ENCODE peak calls at places on chromosomes 4 and X, in four cellular contexts. B is NCI-H1930, P is MM.1S, K is amygdala. D is an unnamed sample.

GRCh38 chr4:114015444-114015899 is 36.0 kb upstream of the ARSJ start:
- DNase-seq in P (no peak), K (no peak), B (no peak), D (no peak)

GRCh38 chr4:74206088-74206826 is 48.3 kb downstream of the MTHFD2L start:
- DNase-seq in P (peak), B (no peak), K (no peak), D (peak)

GRCh38 chrX:85698921-85699320 is 319.5 kb upstream of the POF1B start:
- DNase-seq in P (no peak), K (no peak), B (no peak), D (no peak)

GRCh38 chr4:67483868-67484602 is 61.3 kb downstream of the CENPC start:
- DNase-seq in P (no peak), B (no peak), K (no peak), D (no peak)

GRCh38 chrX:47191331-47191730 is 2.3 kb upstream of the UBA1 start:
- DNase-seq in K (no peak), B (no peak), P (peak), D (peak)

GRCh38 chrX:35339796-35340195 is 397.2 kb downstream of the FAM47B start:
- DNase-seq in B (no peak), K (no peak), P (no peak), D (no peak)

GRCh38 chrX:119826399-119826959 is 26.3 kb downstream of the UPF3B start:
- DNase-seq in B (no peak), P (no peak), K (no peak), D (no peak)

GRCh38 chr4:132437117-132437516 is 712.0 kb upstream of the PCDH10 start:
- DNase-seq in K (no peak), B (no peak), P (no peak), D (no peak)

GRCh38 chrX:30246769-30247489 is at the start of gene MAGEB1:
- DNase-seq in K (no peak), B (no peak), P (no peak), D (no peak)

GRCh38 chr4:112185740-112186670 is 40.8 kb downstream of the FAM241A start:
- DNase-seq in P (no peak), B (no peak), K (no peak), D (no peak)

GRCh38 chr4:30718889-30719252 is 1.3 kb upstream of the PCDH7 start:
- DNase-seq in K (no peak), B (no peak), P (no peak), D (no peak)

GRCh38 chr4:153259679-153260078 is 55.4 kb downstream of the TRIM2 start:
- DNase-seq in P (no peak), B (no peak), K (no peak), D (no peak)

GRCh38 chr4:98260047-98260578 is 1.1 kb upstream of the RAP1GDS1 start:
- DNase-seq in P (no peak), B (peak), K (peak), D (peak)

GRCh38 chr4:14924945-14925344 is 77.3 kb upstream of the CPEB2 start:
- DNase-seq in B (no peak), K (no peak), P (no peak), D (no peak)

GRCh38 chr4:57020467-57021101 is 41.9 kb downstream of the POLR2B start:
- DNase-seq in B (no peak), P (no peak), K (no peak), D (no peak)

GRCh38 chrX:13699183-13699826 is 10.4 kb downstream of the RAB9A start:
- DNase-seq in K (no peak), B (no peak), P (no peak), D (peak)

GRCh38 chrX:40282901-40283674 is 185.3 kb upstream of the BCOR start:
- DNase-seq in K (no peak), P (no peak), B (no peak), D (no peak)

GRCh38 chrX:2872937-2873336 is 44.2 kb downstream of the GYG2 start:
- DNase-seq in P (no peak), B (no peak), K (no peak), D (no peak)

GRCh38 chr4:182531555-182532162 is 288.5 kb downstream of the TENM3 start:
- DNase-seq in B (no peak), P (no peak), K (no peak), D (no peak)

GRCh38 chr4:159367421-159368105 is 264.7 kb downstream of the RAPGEF2 start:
- DNase-seq in K (no peak), P (no peak), B (no peak), D (no peak)

GRCh38 chr4:136442447-136442846 is 1089.8 kb downstream of the PCDH18 start:
- DNase-seq in B (no peak), P (no peak), K (no peak), D (no peak)

GRCh38 chr4:81359207-81359606 is 112.5 kb downstream of the RASGEF1B start:
- DNase-seq in K (no peak), B (no peak), P (no peak), D (no peak)

GRCh38 chr4:89439533-89439932 is 131.9 kb upstream of the GPRIN3 start:
- DNase-seq in K (no peak), P (no peak), B (no peak), D (no peak)

GRCh38 chr4:40908702-40909362 is 159.1 kb downstream of the NSUN7 start:
- DNase-seq in P (peak), B (peak), K (no peak), D (peak)

GRCh38 chr4:165052627-165053026 is 1.0 kb upstream of the TRIM75 start:
- DNase-seq in P (no peak), K (no peak), B (no peak), D (no peak)

GRCh38 chrX:72105436-72105835 is 26.3 kb downstream of the RTL5 start:
- DNase-seq in K (no peak), P (peak), B (no peak), D (no peak)

GRCh38 chr4:107379054-107379869 is 340.8 kb downstream of the PAPSS1 start:
- DNase-seq in K (no peak), P (no peak), B (no peak), D (no peak)

GRCh38 chr4:119260528-119260927 is 48.0 kb downstream of the USP53 start:
- DNase-seq in B (no peak), P (no peak), K (no peak), D (no peak)

GRCh38 chr4:76830612-76831474 is 67.1 kb downstream of the SOWAHB start:
- DNase-seq in P (no peak), B (no peak), K (no peak), D (no peak)

GRCh38 chrX:97806238-97806637 is 922.5 kb downstream of the RPA4 start:
- DNase-seq in K (no peak), P (no peak), B (no peak), D (no peak)

GRCh38 chrX:19863237-19864223 is 23.9 kb downstream of the SH3KBP1 start:
- DNase-seq in B (no peak), K (no peak), P (no peak), D (peak)

GRCh38 chr4:87785858-87786509 is 13.4 kb upstream of the IBSP start:
- DNase-seq in K (no peak), B (no peak), P (no peak), D (no peak)

GRCh38 chrX:58025979-58026378 is 115.7 kb upstream of the ZXDA start:
- DNase-seq in B (peak), P (peak), K (no peak), D (peak)

GRCh38 chr4:112894951-112895350 is 154.5 kb upstream of the ANK2 start:
- DNase-seq in P (no peak), K (no peak), B (no peak), D (no peak)

GRCh38 chr4:55173580-55173979 is 48.2 kb upstream of the KDR start:
- DNase-seq in K (no peak), P (no peak), B (no peak), D (no peak)

GRCh38 chr4:187603093-187603395 is 392.5 kb upstream of the ZFP42 start:
- DNase-seq in B (no peak), K (no peak), P (no peak), D (no peak)

GRCh38 chr4:139223682-139224317 is 46.8 kb upstream of the ELF2 start:
- DNase-seq in P (no peak), B (no peak), K (no peak), D (no peak)

GRCh38 chr4:16914208-16914607 is 15.8 kb upstream of the LDB2 start:
- DNase-seq in P (peak), K (no peak), B (peak), D (no peak)